ENCODE peak calls at places on chromosomes 4 and X, in five cellular contexts. W is endothelial cell; U is nucleus accumbens; K is HFFc6; H is stimulated activated CD8-positive, alpha-beta memory T cell treated with anti-CD3 and anti-CD28 coated beads, Interleukin-7, amount 100 ng/mL, for 4 hours. X is an unnamed sample.

GRCh38 chr4:8644966-8645752 is 52.6 kb downstream of the CPZ start:
- DNase-seq in W (no peak), U (no peak), K (no peak), H (no peak), X (no peak)

GRCh38 chrX:51955200-51955599 is 61.8 kb downstream of the MAGED1 start:
- DNase-seq in W (no peak), U (no peak), K (no peak), H (no peak), X (no peak)

GRCh38 chrX:38036471-38036870 is 30.1 kb downstream of the SYTL5 start:
- DNase-seq in W (no peak), U (no peak), K (no peak), H (no peak), X (no peak)

GRCh38 chr4:56297801-56298200 is 89.5 kb downstream of the AASDH start:
- DNase-seq in W (no peak), U (no peak), K (no peak), H (no peak), X (no peak)

GRCh38 chr4:77466430-77466829 is 139.2 kb upstream of the CXCL13 start:
- DNase-seq in W (no peak), U (no peak), K (no peak), H (no peak), X (no peak)

GRCh38 chr4:186037692-186038658 is 31.0 kb upstream of the TLR3 start:
- DNase-seq in W (peak; percentile 55), U (no peak), K (peak; percentile 64), H (no peak), X (peak; percentile 56)

GRCh38 chr4:6447561-6448290 is 24.7 kb downstream of the PPP2R2C start:
- DNase-seq in W (no peak), U (no peak), K (no peak), H (no peak), X (no peak)

GRCh38 chr4:139910106-139910505 is 243.9 kb downstream of the MAML3 start:
- DNase-seq in W (no peak), U (no peak), K (no peak), H (no peak), X (no peak)

GRCh38 chr4:78737951-78738350 is 38.2 kb upstream of the BMP2K start:
- DNase-seq in W (no peak), U (no peak), K (no peak), H (no peak), X (no peak)

GRCh38 chr4:1258457-1258856 is 9.5 kb upstream of the CTBP1 start:
- DNase-seq in W (no peak), U (no peak), K (no peak), H (no peak), X (no peak)

GRCh38 chrX:48498374-48498809 is 10.4 kb upstream of the PORCN start:
- DNase-seq in W (no peak), U (no peak), K (peak; percentile 75), H (no peak), X (no peak)

GRCh38 chr4:79609853-79610252 is 201.8 kb upstream of the GK2 start:
- DNase-seq in W (no peak), U (no peak), K (no peak), H (no peak), X (no peak)

GRCh38 chr4:162245051-162245450 is 81.3 kb upstream of the FSTL5 start:
- DNase-seq in W (no peak), U (no peak), K (no peak), H (no peak), X (no peak)

GRCh38 chrX:41029332-41029731 is 55.9 kb upstream of the USP9X start:
- DNase-seq in W (no peak), U (no peak), K (peak; percentile 4), H (no peak), X (no peak)

GRCh38 chr4:84243685-84244084 is 255.4 kb downstream of the NKX6-1 start:
- DNase-seq in W (no peak), U (no peak), K (no peak), H (no peak), X (no peak)

X was measured in GM04504.